ENCODE peak calls at places on chromosomes 1 and 21, in six cellular contexts. P is ovary, R is astrocyte of the cerebellum, D is right lobe of liver, U is neural progenitor cell, F is AG04450. Y is an unnamed sample.

GRCh38 chr21:15430023-15430422 is 299.8 kb upstream of the USP25 start:
- DNase-seq in P (no peak), R (no peak), D (no peak), U (no peak), F (no peak), Y (no peak)

GRCh38 chr1:29629814-29630516 is 393.6 kb downstream of the PTPRU start:
- DNase-seq in P (no peak), R (no peak), D (no peak), U (no peak), F (no peak), Y (no peak)

GRCh38 chr1:96596226-96596625 is 125.4 kb upstream of the PTBP2 start:
- DNase-seq in P (no peak), R (no peak), D (peak; percentile 49), U (peak; percentile 57), F (no peak), Y (no peak)

GRCh38 chr1:245686446-245687030 is 531.8 kb downstream of the KIF26B start:
- DNase-seq in P (no peak), R (no peak), D (no peak), U (no peak), F (no peak), Y (no peak)

GRCh38 chr1:9691108-9691445 is 39.5 kb downstream of the PIK3CD start:
- DNase-seq in P (no peak), R (no peak), D (no peak), U (no peak), F (no peak), Y (peak; percentile 62)

GRCh38 chr1:170663011-170663410 is 920 bp upstream of the PRRX1 start:
- DNase-seq in P (peak; percentile 27), R (no peak), D (no peak), U (peak; percentile 75), F (no peak), Y (no peak)

GRCh38 chr1:205472737-205473565 is 17.1 kb upstream of the BLACAT1 start:
- DNase-seq in P (peak; percentile 47), R (no peak), D (no peak), U (no peak), F (no peak), Y (no peak)

GRCh38 chr1:160077496-160077895 is 3.8 kb upstream of the KCNJ9 start:
- DNase-seq in P (no peak), R (no peak), D (no peak), U (no peak), F (no peak), Y (no peak)

GRCh38 chr1:60893111-60893510 is 189.2 kb upstream of the NFIA start:
- DNase-seq in P (no peak), R (no peak), D (no peak), U (no peak), F (no peak), Y (no peak)

GRCh38 chr1:65310078-65310587 is 790 bp downstream of the DNAJC6 start:
- DNase-seq in P (no peak), R (no peak), D (no peak), U (no peak), F (no peak), Y (no peak)

GRCh38 chr21:34642211-34643075 is 26.4 kb upstream of the CLIC6 start:
- DNase-seq in P (no peak), R (peak; percentile 15), D (no peak), U (no peak), F (no peak), Y (peak; percentile 5)

GRCh38 chr1:183484254-183484653 is 12.0 kb downstream of the SMG7 start:
- DNase-seq in P (no peak), R (no peak), D (no peak), U (no peak), F (no peak), Y (no peak)

GRCh38 chr21:41589131-41589530 is 81.2 kb upstream of the TMPRSS2 start:
- DNase-seq in P (no peak), R (no peak), D (no peak), U (no peak), F (no peak), Y (no peak)

DNA sequence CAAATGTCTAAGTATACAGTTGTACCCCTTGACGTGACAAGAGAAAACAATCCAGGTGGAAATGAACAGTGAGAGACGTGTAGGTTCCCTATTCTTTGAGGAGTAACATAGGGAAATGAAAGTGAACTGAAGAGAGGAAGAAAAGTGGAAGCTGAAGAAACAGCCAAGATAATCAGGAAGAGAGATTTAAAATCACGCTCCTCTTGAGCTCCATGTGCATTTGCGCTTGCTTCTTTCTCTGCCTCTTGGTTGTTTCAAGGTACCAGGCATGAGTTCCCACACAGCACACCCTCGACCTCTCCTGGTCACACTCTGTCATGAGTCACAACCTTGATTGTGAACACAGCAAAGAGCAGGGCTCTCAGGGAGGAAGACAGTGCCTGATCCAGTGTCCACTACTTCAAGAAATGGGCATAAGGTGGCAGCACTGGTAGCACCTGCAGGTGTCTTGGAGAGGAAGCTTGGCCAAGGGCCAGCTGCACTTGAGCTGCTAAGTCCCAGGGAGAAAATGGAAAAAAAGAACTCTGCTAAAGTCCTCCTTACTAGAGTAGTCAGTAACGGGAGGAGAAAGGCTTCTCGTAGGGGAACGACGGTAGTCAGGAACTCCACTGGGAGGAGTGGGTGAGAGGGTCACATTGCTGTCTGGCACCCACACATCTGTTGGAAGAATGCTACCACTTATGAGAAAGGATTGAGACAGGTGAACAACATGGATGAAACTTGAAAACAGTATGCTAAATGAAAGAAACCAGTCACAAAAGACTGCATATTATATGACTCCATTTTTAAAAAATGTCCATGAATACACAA is 18.3 kb upstream of the ARID1A start:
- DNase-seq in P (peak; percentile 72), R (no peak), D (peak; percentile 84), U (peak; percentile 59), F (no peak), Y (no peak)
- H3K4me3 ChIP-seq in P (no peak overlapping the region), R (no peak overlapping the region), D (peak overlapping the region; percentile 4), U (no peak overlapping the region), F (peak overlapping the region; percentile 20), Y (no peak overlapping the region)

GRCh38 chr1:229578168-229579100 is 19.9 kb upstream of the ABCB10 start:
- DNase-seq in P (no peak), R (no peak), D (no peak), U (no peak), F (no peak), Y (no peak)
- H3K4me3 ChIP-seq in P (no peak overlapping the region), R (no peak overlapping the region), D (no peak overlapping the region), U (no peak overlapping the region), F (no peak overlapping the region), Y (no peak overlapping the region)

DNA sequence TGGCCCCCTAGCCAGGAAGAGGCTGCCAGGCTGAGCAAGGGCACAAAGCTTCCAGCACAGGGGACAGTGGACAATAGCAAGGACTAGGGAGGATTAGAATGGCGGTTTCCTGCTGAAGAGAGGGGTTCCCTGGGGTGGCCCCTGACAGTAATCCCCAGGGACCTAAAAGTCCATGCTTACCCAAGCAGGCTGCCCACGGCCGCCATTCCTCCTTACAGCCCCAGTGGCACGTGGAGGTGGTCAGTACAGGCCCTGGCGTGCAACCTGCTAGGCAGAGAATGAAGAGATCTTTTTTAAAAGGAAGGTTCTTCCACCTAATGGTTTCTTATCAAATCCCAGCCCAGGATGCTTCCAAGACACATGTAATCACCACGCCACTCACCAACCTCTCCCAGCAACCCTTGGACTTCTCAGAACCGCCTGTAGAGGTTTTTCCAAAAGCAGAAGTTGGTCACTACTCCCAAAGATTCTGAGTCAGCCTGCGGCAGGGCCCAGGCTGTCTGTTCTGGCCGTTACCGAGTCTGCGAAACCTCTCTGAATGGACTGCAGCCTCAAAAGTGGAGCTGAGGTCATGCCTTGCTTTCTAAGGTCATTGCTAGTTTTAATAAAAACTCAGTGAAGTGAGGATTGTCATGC is 926 bp downstream of the MRPL55 start:
- DNase-seq in P (peak; percentile 31), R (no peak), D (peak; percentile 41), U (no peak), F (no peak), Y (no peak)
- H3K4me3 ChIP-seq in P (peak overlapping the region; percentile 72), R (peak overlapping the region; percentile 84), D (peak overlapping the region; percentile 94), U (peak overlapping the region; percentile 99), F (peak overlapping the region; percentile 97), Y (peak overlapping the region; percentile 77)

GRCh38 chr1:90204036-90204594 is 209.2 kb downstream of the ZNF326 start:
- DNase-seq in P (no peak), R (no peak), D (no peak), U (no peak), F (no peak), Y (no peak)
- H3K4me3 ChIP-seq in P (no peak overlapping the region), R (no peak overlapping the region), D (no peak overlapping the region), U (no peak overlapping the region), F (no peak overlapping the region), Y (no peak overlapping the region)

DNA sequence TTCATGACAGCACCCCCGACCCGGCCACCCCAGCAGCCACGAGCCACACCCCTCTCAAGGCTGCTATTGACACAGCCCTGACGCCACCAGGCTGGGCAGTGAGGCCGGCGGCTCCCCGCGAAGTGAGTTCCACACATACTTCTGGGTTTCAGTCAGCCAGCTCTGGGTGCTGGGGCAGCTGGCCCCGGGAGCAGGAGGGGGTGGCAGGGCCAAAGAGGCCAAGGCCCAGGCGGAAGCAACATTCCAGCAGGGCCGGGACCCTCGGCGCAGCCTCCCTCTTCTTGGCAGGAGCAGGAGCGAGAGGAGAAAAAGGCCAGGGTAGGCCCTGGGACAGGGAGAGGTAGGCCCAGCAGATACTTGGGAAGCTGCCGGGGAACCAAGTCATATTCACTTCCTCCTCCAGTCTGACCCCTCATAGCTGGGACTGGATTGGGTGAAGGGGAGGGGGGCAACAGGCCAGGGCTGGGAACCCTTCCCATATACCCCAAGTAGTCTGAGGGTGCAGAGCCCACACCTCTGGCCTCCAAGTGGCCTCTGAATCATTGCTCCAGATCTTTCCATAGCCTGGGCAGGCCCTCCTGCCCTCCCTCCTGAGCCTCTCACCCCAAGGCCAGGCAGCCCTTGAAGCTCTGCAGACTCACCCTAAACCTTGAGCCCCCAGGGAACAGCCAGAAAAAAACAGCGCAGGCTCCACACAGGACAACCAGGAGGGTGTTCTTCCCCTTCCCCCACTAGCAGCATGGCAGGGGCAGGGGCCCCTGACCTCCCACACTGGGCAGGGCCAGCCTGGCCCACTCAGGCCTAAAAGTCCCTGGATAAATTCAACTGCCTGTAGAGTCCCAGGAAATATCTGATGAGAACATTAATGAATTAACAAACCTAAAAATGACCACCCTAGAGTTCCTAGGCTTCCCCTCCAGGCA is 5.7 kb downstream of the HSPG2 start:
- DNase-seq in P (peak; percentile 71), R (peak; percentile 43), D (no peak), U (no peak), F (peak; percentile 70), Y (peak; percentile 85)
- H3K4me3 ChIP-seq in P (no peak overlapping the region), R (no peak overlapping the region), D (no peak overlapping the region), U (no peak overlapping the region), F (peak overlapping the region; percentile 7), Y (no peak overlapping the region)

GRCh38 chr21:29130234-29130993 is at the start of gene MAP3K7CL:
- DNase-seq in P (no peak), R (peak; percentile 100), D (no peak), U (no peak), F (peak; percentile 99), Y (peak; percentile 99)
- H3K4me3 ChIP-seq in P (no peak within 1 kb of the TSS), R (no peak within 1 kb of the TSS), D (no peak within 1 kb of the TSS), U (no peak within 1 kb of the TSS), F (no peak within 1 kb of the TSS), Y (no peak within 1 kb of the TSS)

DNA sequence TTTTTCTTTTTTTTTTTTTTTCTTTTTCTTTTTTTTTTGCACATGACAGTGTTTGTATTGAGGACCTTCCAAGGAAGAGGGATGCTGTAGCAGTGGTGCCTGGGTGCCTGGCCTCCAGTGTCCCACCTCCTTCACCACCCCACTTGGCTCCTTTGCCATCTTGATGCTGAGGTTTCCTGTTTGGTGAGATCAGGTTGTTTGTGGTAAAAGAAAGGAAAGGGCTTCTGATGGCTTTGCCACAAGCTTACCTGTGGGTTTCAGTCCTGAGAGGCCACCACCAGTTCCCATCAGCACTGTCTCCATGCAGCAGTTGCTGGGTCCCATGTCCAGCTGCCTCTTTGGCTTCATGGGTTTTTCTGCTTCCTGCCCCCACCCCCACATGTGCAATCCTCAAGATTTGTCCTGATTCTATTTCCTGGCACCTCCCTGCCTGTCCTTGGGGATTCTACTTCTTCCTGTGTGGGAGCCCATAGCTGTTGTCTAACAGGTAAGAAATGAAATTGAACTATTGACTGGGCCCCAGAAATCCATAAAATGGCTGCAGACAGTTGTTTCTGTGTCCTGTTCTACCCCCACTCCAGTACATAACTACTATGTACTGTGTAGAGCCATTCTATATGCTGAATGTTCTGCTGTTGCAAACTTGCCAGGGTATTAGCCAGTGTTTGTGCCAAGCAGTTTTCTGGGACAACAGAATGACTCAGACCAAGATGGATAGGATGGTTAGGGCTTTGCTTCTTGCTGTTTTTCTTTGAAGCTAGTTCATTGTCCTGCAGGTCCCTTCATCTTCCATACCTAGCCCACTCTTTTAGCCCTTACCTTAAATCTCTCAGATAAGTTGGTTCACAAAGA is 4.2 kb upstream of the CCDC28B start:
- DNase-seq in P (no peak), R (no peak), D (no peak), U (no peak), F (no peak), Y (no peak)
- H3K4me3 ChIP-seq in P (no peak overlapping the region), R (no peak overlapping the region), D (no peak overlapping the region), U (no peak overlapping the region), F (no peak overlapping the region), Y (no peak overlapping the region)

Y was measured in AG09309.